ENCODE peak calls at places on chromosome 2, in six cellular contexts. U is GM23338; X is H9; M is CD8-positive, alpha-beta memory T cell; J is left ventricle myocardium inferior; F is CD8-positive, alpha-beta T cell. E is an unnamed sample.

GRCh38 chr2:26246818-26247217 is 2.1 kb downstream of the HADHB start:
- DNase-seq in U (no peak), X (no peak), M (no peak), J (peak; percentile 40), F (no peak), E (no peak)

GRCh38 chr2:120486946-120487345 is 141.0 kb downstream of the INHBB start:
- DNase-seq in U (no peak), X (no peak), M (no peak), J (no peak), F (no peak), E (no peak)

GRCh38 chr2:181143790-181144300 is 163.4 kb downstream of the UBE2E3 start:
- DNase-seq in U (no peak), X (no peak), M (no peak), J (no peak), F (no peak), E (no peak)

GRCh38 chr2:241200822-241201395 is 12.4 kb downstream of the ANO7 start:
- DNase-seq in U (no peak), X (no peak), M (no peak), J (no peak), F (no peak), E (no peak)

GRCh38 chr2:15636972-15637785 is 45.5 kb downstream of the DDX1 start:
- DNase-seq in U (peak; percentile 85), X (peak; percentile 62), M (peak; percentile 20), J (peak; percentile 63), F (peak; percentile 34), E (peak; percentile 65)

GRCh38 chr2:109466674-109467575 is 146.8 kb downstream of the SEPTIN10 start:
- DNase-seq in U (no peak), X (no peak), M (no peak), J (no peak), F (no peak), E (no peak)

GRCh38 chr2:2573658-2574293 is 242.7 kb upstream of the MYT1L start:
- DNase-seq in U (no peak), X (no peak), M (no peak), J (no peak), F (no peak), E (no peak)

GRCh38 chr2:208373460-208374089 is 33.0 kb upstream of the PTH2R start:
- DNase-seq in U (peak; percentile 82), X (peak; percentile 49), M (peak; percentile 16), J (no peak), F (no peak), E (peak; percentile 41)

GRCh38 chr2:18402-19271 is 27.7 kb downstream of the FAM110C start:
- DNase-seq in U (peak; percentile 48), X (no peak), M (no peak), J (no peak), F (no peak), E (no peak)

GRCh38 chr2:29573147-29573546 is 348.2 kb downstream of the ALK start:
- DNase-seq in U (no peak), X (no peak), M (no peak), J (no peak), F (no peak), E (no peak)

GRCh38 chr2:105287692-105288091 is 41.8 kb downstream of the TGFBRAP1 start:
- DNase-seq in U (peak; percentile 80), X (peak; percentile 65), M (no peak), J (no peak), F (no peak), E (peak; percentile 23)

GRCh38 chr2:151669585-151670081 is 64.6 kb downstream of the NEB start:
- DNase-seq in U (peak; percentile 43), X (no peak), M (no peak), J (no peak), F (no peak), E (no peak)

GRCh38 chr2:8606649-8607550 is 75.0 kb upstream of the ID2 start:
- DNase-seq in U (no peak), X (no peak), M (no peak), J (no peak), F (no peak), E (no peak)

GRCh38 chr2:120436885-120437603 is 91.1 kb downstream of the INHBB start:
- DNase-seq in U (peak; percentile 92), X (peak; percentile 89), M (no peak), J (no peak), F (no peak), E (no peak)

GRCh38 chr2:43032248-43032893 is 194.0 kb downstream of the ZFP36L2 start:
- DNase-seq in U (no peak), X (no peak), M (no peak), J (peak; percentile 70), F (no peak), E (no peak)

GRCh38 chr2:229725716-229726346 is 11.5 kb upstream of the DNER start:
- DNase-seq in U (no peak), X (no peak), M (no peak), J (no peak), F (no peak), E (no peak)

GRCh38 chr2:17615728-17616351 is 75.3 kb downstream of the VSNL1 start:
- DNase-seq in U (no peak), X (no peak), M (no peak), J (no peak), F (no peak), E (no peak)

GRCh38 chr2:8115966-8116365 is 565.9 kb upstream of the ID2 start:
- DNase-seq in U (no peak), X (no peak), M (no peak), J (no peak), F (no peak), E (no peak)

GRCh38 chr2:10995366-10995970 is 83.7 kb downstream of the KCNF1 start:
- DNase-seq in U (no peak), X (no peak), M (no peak), J (no peak), F (no peak), E (no peak)

GRCh38 chr2:30149976-30150375 is 3.2 kb downstream of the YPEL5 start:
- DNase-seq in U (no peak), X (no peak), M (no peak), J (no peak), F (no peak), E (no peak)

GRCh38 chr2:120747706-120748105 is 12.0 kb downstream of the GLI2 start:
- DNase-seq in U (no peak), X (peak; percentile 18), M (no peak), J (no peak), F (no peak), E (no peak)

GRCh38 chr2:39642054-39642742 is 23.5 kb upstream of the TMEM178A start:
- DNase-seq in U (no peak), X (no peak), M (no peak), J (no peak), F (no peak), E (no peak)

GRCh38 chr2:31082002-31082401 is 56.2 kb downstream of the GALNT14 start:
- DNase-seq in U (no peak), X (no peak), M (no peak), J (no peak), F (no peak), E (no peak)

GRCh38 chr2:128306931-128307460 is 11.7 kb downstream of the HS6ST1 start:
- DNase-seq in U (no peak), X (peak; percentile 22), M (no peak), J (peak; percentile 11), F (no peak), E (no peak)
- H3K4me1 ChIP-seq in U (peaks cover 17% of the 10 kb centered on the region), X (peaks cover 4% of the 10 kb centered on the region), M (no peaks in the 10 kb centered on the region), J (peaks cover 91% of the 10 kb centered on the region), F (no peaks in the 10 kb centered on the region), E (no peaks in the 10 kb centered on the region)

GRCh38 chr2:84962917-84963316 is 8.0 kb upstream of the KCMF1 start:
- DNase-seq in U (no peak), X (no peak), M (no peak), J (no peak), F (no peak), E (no peak)

GRCh38 chr2:84963692-84964405 is 7.1 kb upstream of the KCMF1 start:
- DNase-seq in U (no peak), X (no peak), M (no peak), J (no peak), F (no peak), E (no peak)

GRCh38 chr2:84964406-84965191 is 6.4 kb upstream of the KCMF1 start:
- DNase-seq in U (no peak), X (no peak), M (no peak), J (no peak), F (no peak), E (no peak)

GRCh38 chr2:84965192-84965516 is 5.8 kb upstream of the KCMF1 start:
- DNase-seq in U (no peak), X (no peak), M (no peak), J (no peak), F (no peak), E (no peak)

DNA sequence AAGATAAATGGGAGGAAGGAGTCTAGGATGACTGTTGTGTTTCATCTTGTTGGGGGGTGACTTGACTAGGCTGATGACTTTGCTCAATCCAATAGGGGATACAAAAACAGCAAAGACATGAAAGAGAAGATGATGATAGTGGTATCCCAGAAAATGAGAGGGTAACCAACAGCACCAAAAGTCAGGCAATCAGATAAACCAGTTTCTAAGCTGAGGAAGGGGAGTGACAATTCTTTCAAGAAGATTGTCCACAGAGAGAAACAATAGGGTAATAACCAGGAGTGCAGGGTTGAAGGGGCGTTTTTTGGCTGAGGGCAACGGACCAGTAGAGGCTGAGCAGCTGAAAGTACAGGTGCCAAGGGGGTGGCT is 7.7 kb upstream of the KCMF1 start:
- DNase-seq in U (no peak), X (no peak), M (no peak), J (no peak), F (no peak), E (no peak)
- H3K4me1 ChIP-seq in U (peaks cover 28% of the 10 kb centered on the region), X (peaks cover 3% of the 10 kb centered on the region), M (peaks cover 5% of the 10 kb centered on the region), J (peaks cover under 1% of the 10 kb centered on the region), F (peaks cover 7% of the 10 kb centered on the region), E (no peaks in the 10 kb centered on the region)

DNA sequence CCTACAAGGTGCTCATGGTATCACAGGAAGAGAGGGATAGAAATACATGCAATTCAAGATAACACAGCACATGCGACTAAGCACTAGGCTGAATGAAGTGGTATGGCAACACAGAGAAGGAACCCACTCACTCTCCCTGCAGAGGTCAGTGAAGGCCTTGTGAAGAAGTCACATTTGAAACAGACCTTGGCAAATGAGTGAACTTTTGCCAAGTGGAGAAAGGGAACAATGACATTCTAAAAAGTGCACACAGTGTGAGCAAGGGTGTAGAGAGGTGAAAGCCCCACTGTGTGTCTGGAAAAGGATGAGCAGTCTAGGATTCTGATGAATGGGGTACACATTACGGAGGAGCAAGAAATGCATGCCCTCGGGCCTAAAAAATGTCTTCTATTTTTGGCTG is 23.3 kb downstream of the KLF7 start:
- DNase-seq in U (no peak), X (no peak), M (no peak), J (no peak), F (no peak), E (no peak)
- H3K4me1 ChIP-seq in U (peaks cover 63% of the 10 kb centered on the region), X (peaks cover 17% of the 10 kb centered on the region), M (peaks cover 44% of the 10 kb centered on the region), J (peaks cover 100% of the 10 kb centered on the region), F (peaks cover 40% of the 10 kb centered on the region), E (peaks cover 75% of the 10 kb centered on the region)

GRCh38 chr2:217853301-217853881 is 149.4 kb downstream of the TNS1 start:
- DNase-seq in U (no peak), X (no peak), M (no peak), J (no peak), F (no peak), E (peak; percentile 43)
- H3K4me1 ChIP-seq in U (peaks cover 3% of the 10 kb centered on the region), X (no peaks in the 10 kb centered on the region), M (no peaks in the 10 kb centered on the region), J (peaks cover 100% of the 10 kb centered on the region), F (no peaks in the 10 kb centered on the region), E (peaks cover 34% of the 10 kb centered on the region)

GRCh38 chr2:239229545-239230279 is 171.1 kb downstream of the HDAC4 start:
- DNase-seq in U (no peak), X (no peak), M (no peak), J (no peak), F (no peak), E (no peak)
- H3K4me1 ChIP-seq in U (peaks cover 18% of the 10 kb centered on the region), X (no peaks in the 10 kb centered on the region), M (peaks cover 45% of the 10 kb centered on the region), J (peaks cover 67% of the 10 kb centered on the region), F (peaks cover 58% of the 10 kb centered on the region), E (peaks cover 35% of the 10 kb centered on the region)

E was measured in BE2C.